ENCODE peak calls at places on chromosomes 1 and 21, in five cellular contexts. P is HEK293T, D is KG1, F is IMR-90, K is A172. S is an unnamed sample.

GRCh38 chr1:94180650-94181049 is 56.7 kb downstream of the ARHGAP29 start:
- DNase-seq in P (no peak), D (no peak), F (peak), K (no peak), S (no peak)

GRCh38 chr1:151814971-151815545 is 9.8 kb upstream of the LINGO4 start:
- DNase-seq in P (no peak), D (no peak), F (no peak), K (no peak), S (no peak)

GRCh38 chr1:202806845-202807366 is 1.3 kb downstream of the KDM5B start:
- DNase-seq in P (peak), D (peak), F (no peak), K (peak), S (no peak)

GRCh38 chr1:216830402-216830801 is 107.2 kb upstream of the ESRRG start:
- DNase-seq in P (no peak), D (no peak), F (no peak), K (peak), S (no peak)

GRCh38 chr1:242828199-242828598 is 303.7 kb upstream of the PLD5 start:
- DNase-seq in P (no peak), D (no peak), F (no peak), K (no peak), S (no peak)

GRCh38 chr21:15441060-15441493 is 288.7 kb upstream of the USP25 start:
- DNase-seq in P (no peak), D (peak), F (no peak), K (no peak), S (no peak)

GRCh38 chr1:64280001-64280400 is 76.6 kb downstream of the UBE2U start:
- DNase-seq in P (no peak), D (no peak), F (no peak), K (no peak), S (no peak)

GRCh38 chr1:162822391-162823200 is 32.1 kb downstream of the HSD17B7 start:
- DNase-seq in P (peak), D (no peak), F (no peak), K (peak), S (no peak)

GRCh38 chr1:172670791-172671190 is 11.9 kb downstream of the FASLG start:
- DNase-seq in P (no peak), D (no peak), F (no peak), K (no peak), S (no peak)

GRCh38 chr1:19385236-19385635 is 73.1 kb downstream of the SLC66A1 start:
- DNase-seq in P (no peak), D (no peak), F (no peak), K (no peak), S (no peak)

GRCh38 chr1:30879940-30880339 is 28.6 kb downstream of the SDC3 start:
- DNase-seq in P (no peak), D (no peak), F (no peak), K (no peak), S (no peak)

GRCh38 chr21:42221581-42222345 is 2.8 kb downstream of the ABCG1 start:
- DNase-seq in P (no peak), D (no peak), F (peak), K (no peak), S (peak)

GRCh38 chr1:184764483-184764882 is 9.8 kb upstream of the EDEM3 start:
- DNase-seq in P (no peak), D (no peak), F (no peak), K (no peak), S (no peak)

GRCh38 chr1:155481761-155482160 is 80.8 kb downstream of the ASH1L start:
- DNase-seq in P (no peak), D (no peak), F (no peak), K (no peak), S (no peak)

GRCh38 chr1:237562247-237562823 is 328.4 kb downstream of the ZP4 start:
- DNase-seq in P (peak), D (peak), F (peak), K (peak), S (peak)

GRCh38 chr1:75361260-75361659 is 227.1 kb downstream of the LHX8 start:
- DNase-seq in P (no peak), D (no peak), F (no peak), K (no peak), S (no peak)

GRCh38 chr1:119966681-119967080 is 70.4 kb upstream of the ADAM30 start:
- DNase-seq in P (no peak), D (no peak), F (no peak), K (no peak), S (no peak)

GRCh38 chr1:116916533-116917460 is 7.1 kb downstream of the PTGFRN start:
- DNase-seq in P (no peak), D (no peak), F (no peak), K (no peak), S (no peak)

GRCh38 chr1:7669559-7670208 is 101.4 kb upstream of the VAMP3 start:
- DNase-seq in P (peak), D (peak), F (peak), K (no peak), S (peak)

GRCh38 chr1:31587720-31588423 is 11.6 kb downstream of the TINAGL1 start:
- DNase-seq in P (peak), D (no peak), F (no peak), K (peak), S (no peak)

GRCh38 chr1:150387200-150387599 is 23.3 kb downstream of the RPRD2 start:
- DNase-seq in P (no peak), D (no peak), F (no peak), K (no peak), S (no peak)

GRCh38 chr1:184199036-184199796 is 147.7 kb downstream of the TSEN15 start:
- DNase-seq in P (no peak), D (no peak), F (peak), K (no peak), S (no peak)

GRCh38 chr1:8495928-8496401 is 178.1 kb downstream of the SLC45A1 start:
- DNase-seq in P (no peak), D (no peak), F (peak), K (no peak), S (no peak)

GRCh38 chr1:22841754-22842370 is 130.8 kb downstream of the LACTBL1 start:
- DNase-seq in P (no peak), D (no peak), F (no peak), K (no peak), S (no peak)

GRCh38 chr1:31012210-31012924 is 53.1 kb downstream of the PUM1 start:
- DNase-seq in P (no peak), D (no peak), F (no peak), K (no peak), S (no peak)

GRCh38 chr1:208007938-208008342 is 97.0 kb upstream of the CD34 start:
- DNase-seq in P (no peak), D (no peak), F (peak), K (peak), S (peak)

GRCh38 chr1:27551170-27551952 is 52.6 kb downstream of the AHDC1 start:
- DNase-seq in P (no peak), D (no peak), F (no peak), K (no peak), S (no peak)